ENCODE peak calls at places on chromosomes 1 and 21, in seven cellular contexts. J is pancreas, L is fibroblast of villous mesenchyme, Y is lung, E is astrocyte of the spinal cord, B is neural progenitor cell, M is dorsolateral prefrontal cortex. V is an unnamed sample.

GRCh38 chr1:47023268-47024137 is at the start of gene CYP4X1:
- DNase-seq in J (peak; percentile 28), L (no peak), Y (no peak), E (peak; percentile 23), B (peak; percentile 62), M (peak; percentile 56), V (no peak)

GRCh38 chr1:221722254-221723017 is 19.5 kb downstream of the DUSP10 start:
- DNase-seq in J (no peak), L (peak; percentile 45), Y (no peak), E (no peak), B (no peak), M (no peak), V (no peak)

GRCh38 chr1:161727343-161727924 is 6.1 kb downstream of the FCRLB start:
- DNase-seq in J (no peak), L (peak; percentile 86), Y (no peak), E (peak; percentile 87), B (no peak), M (no peak), V (no peak)

GRCh38 chr1:13730751-13731482 is 30.9 kb downstream of the PRDM2 start:
- DNase-seq in J (no peak), L (no peak), Y (peak; percentile 36), E (peak; percentile 43), B (no peak), M (no peak), V (no peak)

GRCh38 chr1:50969611-50970507 is at the start of gene CDKN2C:
- DNase-seq in J (peak; percentile 64), L (peak; percentile 85), Y (peak; percentile 65), E (peak; percentile 81), B (peak; percentile 77), M (peak; percentile 68), V (peak; percentile 33)

GRCh38 chr1:7538849-7539771 is 232.0 kb upstream of the VAMP3 start:
- DNase-seq in J (no peak), L (no peak), Y (no peak), E (no peak), B (no peak), M (no peak), V (no peak)

GRCh38 chr1:43309626-43310025 is 8.8 kb downstream of the TIE1 start:
- DNase-seq in J (no peak), L (no peak), Y (no peak), E (no peak), B (no peak), M (no peak), V (no peak)

GRCh38 chr21:15264084-15264483 is 199.3 kb upstream of the NRIP1 start:
- DNase-seq in J (no peak), L (no peak), Y (no peak), E (no peak), B (no peak), M (no peak), V (no peak)

GRCh38 chr1:205505076-205505729 is 734 bp downstream of the CDK18 start:
- DNase-seq in J (no peak), L (no peak), Y (no peak), E (no peak), B (peak; percentile 50), M (no peak), V (no peak)

GRCh38 chr1:117659565-117660264 is 53.9 kb downstream of the TENT5C start:
- DNase-seq in J (no peak), L (no peak), Y (no peak), E (no peak), B (no peak), M (no peak), V (no peak)

GRCh38 chr1:100622966-100623762 is 85.2 kb downstream of the GPR88 start:
- DNase-seq in J (no peak), L (peak; percentile 87), Y (no peak), E (peak; percentile 88), B (no peak), M (no peak), V (no peak)

GRCh38 chr1:45395582-45395981 is 55.3 kb upstream of the MUTYH start:
- DNase-seq in J (no peak), L (no peak), Y (no peak), E (no peak), B (no peak), M (no peak), V (no peak)

GRCh38 chr1:33502726-33503125 is 30.3 kb downstream of the ZSCAN20 start:
- DNase-seq in J (no peak), L (peak; percentile 39), Y (no peak), E (peak; percentile 54), B (no peak), M (no peak), V (no peak)

GRCh38 chr1:93518516-93518915 is 70.6 kb downstream of the FNBP1L start:
- DNase-seq in J (no peak), L (no peak), Y (no peak), E (no peak), B (no peak), M (no peak), V (no peak)

GRCh38 chr1:222754386-222755139 is 17.6 kb downstream of the FAM177B start:
- DNase-seq in J (no peak), L (peak; percentile 70), Y (no peak), E (peak; percentile 80), B (no peak), M (peak; percentile 43), V (no peak)

GRCh38 chr1:184222561-184223157 is 164.2 kb upstream of the C1orf21 start:
- DNase-seq in J (no peak), L (peak; percentile 54), Y (peak; percentile 59), E (peak; percentile 23), B (peak; percentile 54), M (peak; percentile 50), V (no peak)

GRCh38 chr1:245301162-245301580 is 146.4 kb downstream of the KIF26B start:
- DNase-seq in J (no peak), L (peak; percentile 38), Y (no peak), E (no peak), B (no peak), M (no peak), V (no peak)

GRCh38 chr1:182350839-182351238 is 40.8 kb downstream of the GLUL start:
- DNase-seq in J (no peak), L (peak; percentile 46), Y (no peak), E (no peak), B (no peak), M (no peak), V (no peak)

GRCh38 chr1:8733463-8733862 is 84.0 kb downstream of the RERE start:
- DNase-seq in J (no peak), L (no peak), Y (peak; percentile 48), E (no peak), B (no peak), M (no peak), V (no peak)

GRCh38 chr1:228020686-228021525 is 14.1 kb downstream of the WNT3A start:
- DNase-seq in J (no peak), L (no peak), Y (no peak), E (no peak), B (no peak), M (peak; percentile 17), V (no peak)
- H3K4me3 ChIP-seq in J (no peak overlapping the region), L (no peak overlapping the region), Y (no peak overlapping the region), E (no peak overlapping the region), B (no peak overlapping the region), M (no peak overlapping the region), V (no peak overlapping the region)

DNA sequence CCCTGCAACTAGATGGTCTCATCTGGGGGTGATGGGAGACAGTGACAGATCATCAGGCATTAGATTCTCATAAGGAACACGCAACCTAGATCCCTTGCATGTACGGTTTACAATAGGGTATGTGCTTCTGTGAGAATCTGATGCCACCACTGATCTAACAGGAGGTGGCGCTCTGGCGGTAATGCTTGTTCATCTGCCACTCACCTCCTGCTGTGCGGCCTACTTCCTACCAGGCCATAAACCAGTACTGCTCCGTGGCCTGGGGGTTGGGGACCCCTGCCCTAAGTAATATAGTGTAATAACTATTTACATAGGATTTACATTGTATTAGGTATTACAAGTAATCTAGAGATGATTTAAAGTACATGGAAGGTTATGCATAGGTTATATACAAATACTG is 134.9 kb downstream of the CLEC20A start:
- DNase-seq in J (no peak), L (no peak), Y (no peak), E (no peak), B (no peak), M (no peak), V (no peak)
- TF ChIP-seq CTCF in J (no peak), L (no peak), Y (no peak), E (no peak), B (no peak), M (no peak), V (peak; percentile 10)

DNA sequence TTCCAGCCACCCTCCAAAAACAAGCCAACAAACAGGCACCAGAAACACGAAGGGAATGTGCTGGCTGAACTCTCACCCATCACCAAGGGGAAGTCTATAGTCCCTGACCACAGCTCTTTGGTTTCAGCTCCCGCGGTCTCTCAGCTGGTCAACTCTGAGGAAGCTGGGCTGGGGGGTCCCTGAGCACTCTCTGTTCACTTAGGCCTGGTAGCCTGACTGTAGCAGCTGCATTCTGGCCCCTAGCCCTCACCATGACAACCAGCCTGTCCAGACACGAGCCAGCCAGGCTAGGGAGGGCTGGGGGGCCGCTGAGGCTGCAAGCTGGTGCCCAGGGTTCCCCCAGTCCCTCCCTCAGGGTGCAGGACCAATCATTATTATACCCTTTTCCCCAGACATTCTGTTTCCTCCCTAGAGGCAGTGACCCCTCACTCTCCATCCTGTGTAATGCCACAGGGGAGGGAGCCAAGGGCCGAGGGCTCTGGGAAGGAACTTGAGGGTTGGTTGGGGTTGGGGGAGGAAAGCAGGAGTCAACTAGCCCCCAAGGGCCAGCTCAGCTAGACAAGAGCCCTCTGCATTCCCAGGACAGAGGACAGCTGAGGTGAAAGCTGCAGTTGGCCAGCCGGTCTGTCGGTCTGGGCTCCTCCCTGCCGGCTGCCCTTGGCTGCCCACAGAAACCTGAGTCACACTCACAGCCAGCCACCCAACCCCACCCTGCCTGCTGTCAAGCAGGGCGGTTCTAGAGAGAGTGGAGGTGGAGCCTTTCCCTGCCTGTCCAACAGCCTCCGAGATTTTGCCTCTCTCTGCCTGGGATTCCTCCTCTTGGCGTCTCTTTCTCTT is 1.2 kb upstream of the TRAPPC3 start:
- DNase-seq in J (peak; percentile 92), L (peak; percentile 95), Y (peak; percentile 94), E (peak; percentile 97), B (peak; percentile 86), M (peak; percentile 81), V (peak; percentile 92)
- H3K4me3 ChIP-seq in J (no peak overlapping the region), L (peak overlapping the region; percentile 29), Y (no peak overlapping the region), E (no peak overlapping the region), B (no peak overlapping the region), M (peak overlapping the region; percentile 1), V (peak overlapping the region; percentile 4)

GRCh38 chr1:37265156-37265555 is 209.2 kb upstream of the ZC3H12A start:
- DNase-seq in J (no peak), L (no peak), Y (no peak), E (no peak), B (no peak), M (no peak), V (no peak)
- TF ChIP-seq CTCF in J (no peak), L (no peak), Y (no peak), E (no peak), B (no peak), M (no peak), V (no peak)

V was measured in LNCaP clone FGC.